ENCODE peak calls at places on chromosomes 6 and 20, in ten cellular contexts. One of them, this sample, is unnamed.
A peak's percentile ranks its signal among the peaks of the same experiment; 100 is the strongest.

GRCh38 chr20:52490715-52491430 is 299.3 kb upstream of the ZFP64 start:
- DNase-seq in foreskin fibroblast: peak; percentile 4
- DNase-seq in cardiac muscle cell: no peak
- DNase-seq in choroid plexus epithelial cell: peak; percentile 86
- DNase-seq in A549: peak; percentile 42
- DNase-seq in endothelial cell: no peak
- DNase-seq in GM23338: no peak
- DNase-seq in brain microvascular endothelial cell: peak; percentile 41
- DNase-seq in mesothelial cell of epicardium: no peak
- DNase-seq in mucosa of descending colon: no peak
- DNase-seq in this sample: no peak

GRCh38 chr6:147214248-147215227 is 10.3 kb downstream of the STXBP5 start:
- DNase-seq in endothelial cell: no peak
- DNase-seq in cardiac muscle cell: no peak
- DNase-seq in choroid plexus epithelial cell: no peak
- DNase-seq in GM23338: no peak
- DNase-seq in A549: no peak
- DNase-seq in mesothelial cell of epicardium: no peak
- DNase-seq in foreskin fibroblast: no peak
- DNase-seq in mucosa of descending colon: no peak
- DNase-seq in brain microvascular endothelial cell: no peak
- DNase-seq in this sample: no peak

GRCh38 chr20:33262658-33263065 is 20.4 kb upstream of the BPIFB1 start:
- DNase-seq in brain microvascular endothelial cell: peak; percentile 52
- DNase-seq in cardiac muscle cell: peak; percentile 81
- DNase-seq in A549: peak; percentile 68
- DNase-seq in mesothelial cell of epicardium: peak; percentile 51
- DNase-seq in GM23338: peak; percentile 85
- DNase-seq in choroid plexus epithelial cell: peak; percentile 86
- DNase-seq in foreskin fibroblast: peak; percentile 32
- DNase-seq in mucosa of descending colon: no peak
- DNase-seq in endothelial cell: peak; percentile 55
- DNase-seq in this sample: no peak

GRCh38 chr20:64053841-64054661 is 4.6 kb upstream of the SOX18 start:
- DNase-seq in mesothelial cell of epicardium: no peak
- DNase-seq in brain microvascular endothelial cell: no peak
- DNase-seq in endothelial cell: peak; percentile 71
- DNase-seq in A549: peak; percentile 68
- DNase-seq in mucosa of descending colon: no peak
- DNase-seq in choroid plexus epithelial cell: peak; percentile 53
- DNase-seq in cardiac muscle cell: peak; percentile 59
- DNase-seq in GM23338: peak; percentile 62
- DNase-seq in foreskin fibroblast: no peak
- DNase-seq in this sample: peak; percentile 62

GRCh38 chr20:52104546-52105044 is 87.0 kb downstream of the ZFP64 start:
- DNase-seq in foreskin fibroblast: peak; percentile 12
- DNase-seq in brain microvascular endothelial cell: peak; percentile 18
- DNase-seq in GM23338: peak; percentile 88
- DNase-seq in mucosa of descending colon: no peak
- DNase-seq in cardiac muscle cell: peak; percentile 13
- DNase-seq in A549: peak; percentile 19
- DNase-seq in endothelial cell: peak; percentile 28
- DNase-seq in mesothelial cell of epicardium: peak; percentile 53
- DNase-seq in choroid plexus epithelial cell: peak; percentile 28
- DNase-seq in this sample: no peak

GRCh38 chr20:48236485-48237055 is 451.3 kb upstream of the SULF2 start:
- DNase-seq in endothelial cell: no peak
- DNase-seq in choroid plexus epithelial cell: no peak
- DNase-seq in brain microvascular endothelial cell: no peak
- DNase-seq in foreskin fibroblast: no peak
- DNase-seq in A549: no peak
- DNase-seq in GM23338: no peak
- DNase-seq in mesothelial cell of epicardium: no peak
- DNase-seq in mucosa of descending colon: no peak
- DNase-seq in cardiac muscle cell: no peak
- DNase-seq in this sample: no peak

GRCh38 chr20:22775671-22776139 is 191.3 kb upstream of the FOXA2 start:
- DNase-seq in choroid plexus epithelial cell: peak; percentile 62
- DNase-seq in A549: peak; percentile 97
- DNase-seq in brain microvascular endothelial cell: peak; percentile 71
- DNase-seq in foreskin fibroblast: peak; percentile 18
- DNase-seq in GM23338: no peak
- DNase-seq in mucosa of descending colon: no peak
- DNase-seq in endothelial cell: no peak
- DNase-seq in cardiac muscle cell: no peak
- DNase-seq in mesothelial cell of epicardium: no peak
- DNase-seq in this sample: no peak

GRCh38 chr6:148272084-148272483 is 70.6 kb upstream of the SASH1 start:
- DNase-seq in GM23338: no peak
- DNase-seq in foreskin fibroblast: peak; percentile 95
- DNase-seq in mesothelial cell of epicardium: no peak
- DNase-seq in endothelial cell: no peak
- DNase-seq in cardiac muscle cell: no peak
- DNase-seq in A549: no peak
- DNase-seq in choroid plexus epithelial cell: peak; percentile 90
- DNase-seq in brain microvascular endothelial cell: peak; percentile 92
- DNase-seq in mucosa of descending colon: no peak
- DNase-seq in this sample: no peak

GRCh38 chr20:41394931-41395668 is 28.5 kb upstream of the EMILIN3 start:
- DNase-seq in brain microvascular endothelial cell: no peak
- DNase-seq in choroid plexus epithelial cell: no peak
- DNase-seq in foreskin fibroblast: no peak
- DNase-seq in A549: no peak
- DNase-seq in GM23338: no peak
- DNase-seq in mucosa of descending colon: no peak
- DNase-seq in endothelial cell: no peak
- DNase-seq in cardiac muscle cell: no peak
- DNase-seq in mesothelial cell of epicardium: no peak
- DNase-seq in this sample: no peak

GRCh38 chr20:63966944-63967322 is 2.8 kb downstream of the ZNF512B start:
- DNase-seq in cardiac muscle cell: no peak
- DNase-seq in endothelial cell: no peak
- DNase-seq in choroid plexus epithelial cell: no peak
- DNase-seq in mesothelial cell of epicardium: no peak
- DNase-seq in foreskin fibroblast: no peak
- DNase-seq in brain microvascular endothelial cell: no peak
- DNase-seq in A549: no peak
- DNase-seq in GM23338: no peak
- DNase-seq in mucosa of descending colon: peak; percentile 45
- DNase-seq in this sample: no peak

GRCh38 chr6:137493218-137494038 is 766 bp downstream of the OLIG3 start:
- DNase-seq in cardiac muscle cell: no peak
- DNase-seq in mesothelial cell of epicardium: no peak
- DNase-seq in GM23338: peak; percentile 75
- DNase-seq in mucosa of descending colon: peak; percentile 57
- DNase-seq in choroid plexus epithelial cell: no peak
- DNase-seq in endothelial cell: no peak
- DNase-seq in A549: no peak
- DNase-seq in brain microvascular endothelial cell: no peak
- DNase-seq in foreskin fibroblast: no peak
- DNase-seq in this sample: no peak

GRCh38 chr6:1127597-1128288 is 184.2 kb upstream of the FOXQ1 start:
- DNase-seq in choroid plexus epithelial cell: no peak
- DNase-seq in mucosa of descending colon: no peak
- DNase-seq in GM23338: no peak
- DNase-seq in brain microvascular endothelial cell: no peak
- DNase-seq in mesothelial cell of epicardium: no peak
- DNase-seq in A549: no peak
- DNase-seq in endothelial cell: no peak
- DNase-seq in foreskin fibroblast: no peak
- DNase-seq in cardiac muscle cell: no peak
- DNase-seq in this sample: no peak

GRCh38 chr20:11564491-11564890 is 353.2 kb upstream of the BTBD3 start:
- DNase-seq in choroid plexus epithelial cell: no peak
- DNase-seq in GM23338: peak; percentile 49
- DNase-seq in cardiac muscle cell: no peak
- DNase-seq in foreskin fibroblast: no peak
- DNase-seq in endothelial cell: no peak
- DNase-seq in A549: no peak
- DNase-seq in brain microvascular endothelial cell: no peak
- DNase-seq in mesothelial cell of epicardium: no peak
- DNase-seq in mucosa of descending colon: no peak
- DNase-seq in this sample: no peak

GRCh38 chr20:38724603-38725457 is 544 bp downstream of the SLC32A1 start:
- DNase-seq in foreskin fibroblast: no peak
- DNase-seq in A549: no peak
- DNase-seq in cardiac muscle cell: no peak
- DNase-seq in mucosa of descending colon: peak; percentile 45
- DNase-seq in choroid plexus epithelial cell: no peak
- DNase-seq in brain microvascular endothelial cell: no peak
- DNase-seq in GM23338: peak; percentile 92
- DNase-seq in endothelial cell: peak; percentile 52
- DNase-seq in mesothelial cell of epicardium: no peak
- DNase-seq in this sample: peak; percentile 33
- TF ChIP-seq CTCF in foreskin fibroblast: no peak
- TF ChIP-seq CTCF in A549: no peak
- TF ChIP-seq CTCF in cardiac muscle cell: peak; percentile 10
- TF ChIP-seq CTCF in mucosa of descending colon: no peak
- TF ChIP-seq CTCF in choroid plexus epithelial cell: no peak
- TF ChIP-seq CTCF in brain microvascular endothelial cell: peak; percentile 7
- TF ChIP-seq CTCF in GM23338: peak; percentile 62
- TF ChIP-seq CTCF in endothelial cell: no peak
- TF ChIP-seq CTCF in mesothelial cell of epicardium: no peak
- TF ChIP-seq CTCF in this sample: no peak

DNA sequence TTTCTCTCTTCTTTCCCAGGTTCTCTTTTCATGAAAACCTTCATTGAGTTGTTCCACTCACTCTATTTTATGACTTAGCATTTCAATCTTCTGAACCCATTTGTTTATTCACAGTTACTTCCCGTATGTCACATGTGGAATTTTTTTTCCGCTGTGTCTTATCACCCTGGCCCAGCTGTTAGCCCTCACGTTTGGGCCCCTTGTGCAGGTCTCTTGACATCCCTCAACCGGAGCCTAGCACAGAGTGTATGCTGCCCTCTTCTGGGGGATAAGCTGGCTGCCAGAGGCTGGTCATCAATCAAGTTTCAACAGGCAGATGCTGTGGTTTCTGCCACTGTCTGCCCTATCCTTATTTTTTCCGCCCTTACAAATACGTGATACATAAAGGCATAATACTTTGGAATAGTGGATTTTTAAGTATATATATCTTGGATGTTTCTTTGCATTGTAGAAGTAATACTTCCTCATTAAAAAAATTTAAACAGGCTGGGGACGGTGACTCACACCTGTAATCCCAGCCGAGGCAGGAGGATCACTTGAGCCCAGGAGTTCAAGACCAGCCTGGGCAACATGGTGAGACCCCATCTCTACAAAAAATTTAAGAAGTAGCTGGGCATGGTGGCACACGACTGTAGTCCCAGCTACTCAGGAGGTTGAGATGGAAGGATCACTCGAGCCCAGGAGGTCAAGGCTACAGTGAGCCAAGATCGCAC is 38.8 kb upstream of the RNF8 start:
- DNase-seq in A549: peak; percentile 38
- DNase-seq in choroid plexus epithelial cell: peak; percentile 87
- DNase-seq in endothelial cell: peak; percentile 63
- DNase-seq in mucosa of descending colon: no peak
- DNase-seq in brain microvascular endothelial cell: peak; percentile 44
- DNase-seq in cardiac muscle cell: peak; percentile 80
- DNase-seq in GM23338: peak; percentile 82
- DNase-seq in foreskin fibroblast: no peak
- DNase-seq in mesothelial cell of epicardium: no peak
- DNase-seq in this sample: peak; percentile 62
- TF ChIP-seq CTCF in A549: peak; percentile 48
- TF ChIP-seq CTCF in choroid plexus epithelial cell: peak; percentile 91
- TF ChIP-seq CTCF in endothelial cell: peak; percentile 43
- TF ChIP-seq CTCF in mucosa of descending colon: no peak
- TF ChIP-seq CTCF in brain microvascular endothelial cell: peak; percentile 87
- TF ChIP-seq CTCF in cardiac muscle cell: peak; percentile 78
- TF ChIP-seq CTCF in GM23338: peak; percentile 89
- TF ChIP-seq CTCF in foreskin fibroblast: peak; percentile 44
- TF ChIP-seq CTCF in mesothelial cell of epicardium: no peak
- TF ChIP-seq CTCF in this sample: peak; percentile 63

GRCh38 chr6:169020821-169021220 is 232.8 kb downstream of the THBS2 start:
- DNase-seq in choroid plexus epithelial cell: no peak
- DNase-seq in cardiac muscle cell: no peak
- DNase-seq in GM23338: no peak
- DNase-seq in foreskin fibroblast: no peak
- DNase-seq in A549: no peak
- DNase-seq in mucosa of descending colon: no peak
- DNase-seq in endothelial cell: no peak
- DNase-seq in brain microvascular endothelial cell: no peak
- DNase-seq in mesothelial cell of epicardium: no peak
- DNase-seq in this sample: no peak
- TF ChIP-seq CTCF in choroid plexus epithelial cell: no peak
- TF ChIP-seq CTCF in cardiac muscle cell: no peak
- TF ChIP-seq CTCF in GM23338: no peak
- TF ChIP-seq CTCF in foreskin fibroblast: no peak
- TF ChIP-seq CTCF in A549: no peak
- TF ChIP-seq CTCF in mucosa of descending colon: no peak
- TF ChIP-seq CTCF in endothelial cell: no peak
- TF ChIP-seq CTCF in brain microvascular endothelial cell: no peak
- TF ChIP-seq CTCF in mesothelial cell of epicardium: no peak
- TF ChIP-seq CTCF in this sample: no peak

GRCh38 chr6:165760126-165760802 is 97.2 kb upstream of the PDE10A start:
- DNase-seq in mesothelial cell of epicardium: no peak
- DNase-seq in cardiac muscle cell: no peak
- DNase-seq in A549: no peak
- DNase-seq in choroid plexus epithelial cell: no peak
- DNase-seq in brain microvascular endothelial cell: no peak
- DNase-seq in mucosa of descending colon: no peak
- DNase-seq in endothelial cell: no peak
- DNase-seq in foreskin fibroblast: no peak
- DNase-seq in GM23338: no peak
- DNase-seq in this sample: no peak

GRCh38 chr6:165760803-165761185 is 97.8 kb upstream of the PDE10A start:
- DNase-seq in mesothelial cell of epicardium: no peak
- DNase-seq in choroid plexus epithelial cell: no peak
- DNase-seq in foreskin fibroblast: no peak
- DNase-seq in mucosa of descending colon: no peak
- DNase-seq in endothelial cell: no peak
- DNase-seq in A549: no peak
- DNase-seq in brain microvascular endothelial cell: no peak
- DNase-seq in GM23338: no peak
- DNase-seq in cardiac muscle cell: no peak
- DNase-seq in this sample: no peak

GRCh38 chr6:165758441-165758840 is 95.4 kb upstream of the PDE10A start:
- DNase-seq in brain microvascular endothelial cell: no peak
- DNase-seq in endothelial cell: no peak
- DNase-seq in mucosa of descending colon: no peak
- DNase-seq in mesothelial cell of epicardium: no peak
- DNase-seq in A549: no peak
- DNase-seq in cardiac muscle cell: no peak
- DNase-seq in GM23338: no peak
- DNase-seq in foreskin fibroblast: no peak
- DNase-seq in choroid plexus epithelial cell: no peak
- DNase-seq in this sample: no peak

GRCh38 chr6:165751486-165751885 is 88.4 kb upstream of the PDE10A start:
- DNase-seq in A549: no peak
- DNase-seq in GM23338: no peak
- DNase-seq in brain microvascular endothelial cell: no peak
- DNase-seq in endothelial cell: no peak
- DNase-seq in choroid plexus epithelial cell: no peak
- DNase-seq in cardiac muscle cell: no peak
- DNase-seq in foreskin fibroblast: no peak
- DNase-seq in mucosa of descending colon: no peak
- DNase-seq in mesothelial cell of epicardium: no peak
- DNase-seq in this sample: no peak

DNA sequence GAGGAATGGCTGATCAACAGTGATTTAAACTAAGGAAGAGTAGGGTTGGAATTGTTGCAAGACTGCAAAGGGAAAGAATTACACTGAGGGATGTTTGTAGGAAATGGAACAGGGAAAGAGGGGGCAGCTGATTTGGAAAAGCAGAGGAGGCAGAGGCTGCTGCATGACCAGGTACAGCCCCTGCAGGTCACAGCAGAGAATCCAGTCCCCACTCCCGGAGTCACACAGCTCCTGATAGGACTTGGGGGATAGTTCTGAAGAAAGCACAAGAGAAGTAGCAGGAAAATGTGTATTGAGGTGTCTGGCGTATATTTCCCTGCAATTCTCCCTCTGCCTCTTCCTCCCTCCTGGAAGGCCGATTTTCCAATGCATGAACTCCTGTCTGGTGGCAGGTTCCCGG is 92.5 kb upstream of the PDE10A start:
- DNase-seq in GM23338: peak; percentile 31
- DNase-seq in brain microvascular endothelial cell: no peak
- DNase-seq in choroid plexus epithelial cell: no peak
- DNase-seq in A549: no peak
- DNase-seq in foreskin fibroblast: no peak
- DNase-seq in cardiac muscle cell: no peak
- DNase-seq in mesothelial cell of epicardium: no peak
- DNase-seq in mucosa of descending colon: no peak
- DNase-seq in endothelial cell: no peak
- DNase-seq in this sample: no peak
- TF ChIP-seq CTCF in GM23338: no peak
- TF ChIP-seq CTCF in brain microvascular endothelial cell: peak; percentile 34
- TF ChIP-seq CTCF in choroid plexus epithelial cell: no peak
- TF ChIP-seq CTCF in A549: no peak
- TF ChIP-seq CTCF in foreskin fibroblast: no peak
- TF ChIP-seq CTCF in cardiac muscle cell: no peak
- TF ChIP-seq CTCF in mesothelial cell of epicardium: no peak
- TF ChIP-seq CTCF in mucosa of descending colon: no peak
- TF ChIP-seq CTCF in endothelial cell: no peak
- TF ChIP-seq CTCF in this sample: no peak

This sample was measured in GM10248.